ENCODE peak calls at places on chromosomes 7 and 10, in six cellular contexts. H, G, I, N, V and Y are unnamed samples.

GRCh38 chr7:26686448-26686981 is 177.9 kb downstream of the SKAP2 start:
- DNase-seq in H (peak), G (peak), I (peak), N (peak), V (peak), Y (peak)

GRCh38 chr10:90960355-90960814 is 39.5 kb upstream of the ANKRD1 start:
- DNase-seq in H (peak), G (no peak), I (no peak), N (no peak), V (no peak), Y (no peak)

GRCh38 chr7:8702807-8703206 is 269.4 kb downstream of the NXPH1 start:
- DNase-seq in H (no peak), G (peak), I (no peak), N (no peak), V (no peak), Y (no peak)

GRCh38 chr7:27697861-27698430 is 35.3 kb upstream of the HIBADH start:
- DNase-seq in H (no peak), G (no peak), I (no peak), N (no peak), V (peak), Y (no peak)

GRCh38 chr7:23600251-23600650 is 3.1 kb downstream of the CCDC126 start:
- DNase-seq in H (peak), G (no peak), I (no peak), N (no peak), V (no peak), Y (no peak)

GRCh38 chr10:103968441-103969391 is 1.8 kb downstream of the SLK start:
- DNase-seq in H (no peak), G (no peak), I (no peak), N (no peak), V (no peak), Y (no peak)

GRCh38 chr10:49037187-49037586 is 78.1 kb downstream of the VSTM4 start:
- DNase-seq in H (peak), G (no peak), I (no peak), N (no peak), V (no peak), Y (no peak)

GRCh38 chr7:128911441-128912031 is 1.0 kb upstream of the KCP start:
- DNase-seq in H (no peak), G (peak), I (peak), N (peak), V (no peak), Y (peak)

GRCh38 chr7:137618748-137619147 is 228.0 kb downstream of the DGKI start:
- DNase-seq in H (no peak), G (no peak), I (no peak), N (no peak), V (no peak), Y (no peak)

GRCh38 chr10:108003061-108003460 is 838.6 kb upstream of the SORCS1 start:
- DNase-seq in H (no peak), G (no peak), I (no peak), N (no peak), V (no peak), Y (no peak)

GRCh38 chr7:127769137-127769536 is 117.1 kb downstream of the SND1 start:
- DNase-seq in H (no peak), G (no peak), I (no peak), N (no peak), V (no peak), Y (no peak)

GRCh38 chr7:81433692-81434331 is 336.0 kb downstream of the HGF start:
- DNase-seq in H (no peak), G (no peak), I (no peak), N (no peak), V (no peak), Y (no peak)

GRCh38 chr10:129780901-129781795 is 182.9 kb downstream of the EBF3 start:
- DNase-seq in H (no peak), G (no peak), I (no peak), N (no peak), V (peak), Y (no peak)

GRCh38 chr7:121755818-121756501 is 117.0 kb upstream of the PTPRZ1 start:
- DNase-seq in H (no peak), G (peak), I (no peak), N (no peak), V (no peak), Y (no peak)

GRCh38 chr7:152402384-152403250 is 33.2 kb downstream of the KMT2C start:
- DNase-seq in H (peak), G (no peak), I (no peak), N (no peak), V (no peak), Y (no peak)

GRCh38 chr7:5429253-5429856 is 5.7 kb upstream of the TNRC18 start:
- DNase-seq in H (no peak), G (peak), I (peak), N (peak), V (peak), Y (peak)

GRCh38 chr7:117479480-117480224 is at the start of gene CFTR:
- DNase-seq in H (peak), G (peak), I (peak), N (peak), V (peak), Y (peak)

GRCh38 chr7:128697301-128697905 is 25.3 kb downstream of the GARIN1A start:
- DNase-seq in H (peak), G (peak), I (peak), N (peak), V (peak), Y (peak)

GRCh38 chr7:67857698-67858097 is 861.1 kb downstream of the TYW1 start:
- DNase-seq in H (no peak), G (no peak), I (no peak), N (no peak), V (no peak), Y (no peak)